ENCODE peak calls at places on chromosome 5, in eight cellular contexts. Z, M, T, X, V, O, H and D are unnamed samples.

GRCh38 chr5:176192094-176192721 is 46.0 kb upstream of the SIMC1 start:
- DNase-seq in Z (no peak), M (no peak), T (no peak), X (no peak), V (no peak), O (no peak), H (no peak), D (no peak)

GRCh38 chr5:34929150-34929719 is at the start of gene DNAJC21:
- DNase-seq in Z (peak), M (peak), T (peak), X (peak), V (peak), O (peak), H (peak), D (peak)

GRCh38 chr5:74934949-74935751 is 69.0 kb upstream of the FAM169A start:
- DNase-seq in Z (no peak), M (no peak), T (no peak), X (peak), V (no peak), O (no peak), H (no peak), D (no peak)

GRCh38 chr5:95859327-95860060 is 37.0 kb upstream of the GLRX start:
- DNase-seq in Z (no peak), M (no peak), T (no peak), X (no peak), V (peak), O (no peak), H (no peak), D (no peak)

GRCh38 chr5:68449380-68449779 is 233.8 kb downstream of the PIK3R1 start:
- DNase-seq in Z (no peak), M (no peak), T (no peak), X (no peak), V (no peak), O (peak), H (peak), D (no peak)

GRCh38 chr5:83507431-83507830 is 35.9 kb downstream of the VCAN start:
- DNase-seq in Z (no peak), M (no peak), T (no peak), X (no peak), V (no peak), O (no peak), H (no peak), D (no peak)

GRCh38 chr5:17434982-17435381 is 63.0 kb upstream of the TAF11L2 start:
- DNase-seq in Z (no peak), M (no peak), T (no peak), X (no peak), V (no peak), O (no peak), H (no peak), D (no peak)

GRCh38 chr5:151296974-151297373 is 6.6 kb downstream of the SLC36A3 start:
- DNase-seq in Z (no peak), M (no peak), T (no peak), X (no peak), V (no peak), O (no peak), H (no peak), D (no peak)

GRCh38 chr5:42680035-42680434 is 76.6 kb upstream of the CCDC152 start:
- DNase-seq in Z (no peak), M (no peak), T (no peak), X (no peak), V (no peak), O (no peak), H (no peak), D (no peak)

GRCh38 chr5:116671211-116671736 is 96.7 kb upstream of the SEMA6A start:
- DNase-seq in Z (no peak), M (no peak), T (peak), X (no peak), V (no peak), O (no peak), H (no peak), D (no peak)

GRCh38 chr5:168128556-168128955 is 162.9 kb upstream of the WWC1 start:
- DNase-seq in Z (no peak), M (no peak), T (no peak), X (no peak), V (no peak), O (no peak), H (no peak), D (no peak)

GRCh38 chr5:58235279-58235678 is 224.6 kb downstream of the PLK2 start:
- DNase-seq in Z (no peak), M (peak), T (no peak), X (no peak), V (peak), O (no peak), H (no peak), D (no peak)

GRCh38 chr5:4514067-4514648 is 626.0 kb upstream of the ADAMTS16 start:
- DNase-seq in Z (no peak), M (no peak), T (no peak), X (no peak), V (no peak), O (no peak), H (no peak), D (no peak)

GRCh38 chr5:111266491-111266890 is 42.3 kb downstream of the CAMK4 start:
- DNase-seq in Z (no peak), M (no peak), T (no peak), X (no peak), V (peak), O (no peak), H (no peak), D (no peak)

GRCh38 chr5:45336464-45336863 is 359.7 kb downstream of the HCN1 start:
- DNase-seq in Z (no peak), M (no peak), T (no peak), X (no peak), V (no peak), O (no peak), H (no peak), D (no peak)

GRCh38 chr5:53031695-53032096 is 42.5 kb downstream of the ITGA2 start:
- DNase-seq in Z (no peak), M (peak), T (no peak), X (peak), V (peak), O (no peak), H (no peak), D (peak)

GRCh38 chr5:72123764-72124163 is 16.5 kb downstream of the MAP1B start:
- DNase-seq in Z (no peak), M (no peak), T (no peak), X (no peak), V (no peak), O (no peak), H (no peak), D (no peak)

GRCh38 chr5:5497132-5497748 is 74.8 kb downstream of the ICE1 start:
- DNase-seq in Z (peak), M (peak), T (peak), X (peak), V (peak), O (no peak), H (peak), D (no peak)

GRCh38 chr5:64207978-64208377 is 42.3 kb downstream of the RNF180 start:
- DNase-seq in Z (no peak), M (no peak), T (no peak), X (peak), V (no peak), O (no peak), H (no peak), D (no peak)

GRCh38 chr5:109407913-109408312 is 1.9 kb downstream of the PJA2 start:
- DNase-seq in Z (no peak), M (no peak), T (no peak), X (no peak), V (no peak), O (no peak), H (no peak), D (no peak)

GRCh38 chr5:54460181-54460919 is 4.9 kb downstream of the HSPB3 start:
- DNase-seq in Z (no peak), M (no peak), T (no peak), X (no peak), V (no peak), O (no peak), H (peak), D (no peak)

GRCh38 chr5:141512390-141513020 is 23.6 kb downstream of the PCDHGC5 start:
- DNase-seq in Z (peak), M (peak), T (peak), X (peak), V (peak), O (no peak), H (peak), D (peak)

GRCh38 chr5:179893076-179893957 is 14.4 kb downstream of the TBC1D9B start:
- DNase-seq in Z (no peak), M (no peak), T (no peak), X (no peak), V (no peak), O (no peak), H (no peak), D (no peak)

GRCh38 chr5:64834611-64835010 is 65.9 kb downstream of the CWC27 start:
- DNase-seq in Z (no peak), M (no peak), T (no peak), X (no peak), V (no peak), O (no peak), H (no peak), D (no peak)

GRCh38 chr5:148206620-148207019 is 3.8 kb downstream of the SPINK6 start:
- DNase-seq in Z (no peak), M (no peak), T (no peak), X (no peak), V (no peak), O (no peak), H (no peak), D (no peak)

GRCh38 chr5:144068926-144069325 is 101.5 kb downstream of the YIPF5 start:
- DNase-seq in Z (no peak), M (no peak), T (no peak), X (no peak), V (no peak), O (no peak), H (no peak), D (no peak)

GRCh38 chr5:166338801-166339200 is 1952.6 kb upstream of the WWC1 start:
- DNase-seq in Z (no peak), M (no peak), T (no peak), X (no peak), V (peak), O (no peak), H (no peak), D (no peak)

GRCh38 chr5:124901081-124901480 is 154.6 kb upstream of the ZNF608 start:
- DNase-seq in Z (no peak), M (no peak), T (no peak), X (no peak), V (no peak), O (no peak), H (no peak), D (no peak)

GRCh38 chr5:39119404-39120051 is 45.3 kb upstream of the RICTOR start:
- DNase-seq in Z (no peak), M (no peak), T (no peak), X (no peak), V (no peak), O (no peak), H (no peak), D (no peak)

GRCh38 chr5:142915840-142916424 is 145.8 kb downstream of the ARHGAP26 start:
- DNase-seq in Z (no peak), M (peak), T (peak), X (no peak), V (peak), O (no peak), H (peak), D (peak)

GRCh38 chr5:80124519-80124918 is 89.4 kb downstream of the THBS4 start:
- DNase-seq in Z (no peak), M (no peak), T (no peak), X (no peak), V (no peak), O (no peak), H (no peak), D (no peak)

GRCh38 chr5:73901045-73901444 is 275.0 kb downstream of the ARHGEF28 start:
- DNase-seq in Z (no peak), M (peak), T (no peak), X (no peak), V (peak), O (no peak), H (peak), D (no peak)

GRCh38 chr5:7584749-7585148 is 188.8 kb downstream of the ADCY2 start:
- DNase-seq in Z (no peak), M (no peak), T (no peak), X (no peak), V (no peak), O (no peak), H (no peak), D (no peak)

GRCh38 chr5:17910318-17910717 is 276.1 kb downstream of the TAF11L14 start:
- DNase-seq in Z (no peak), M (peak), T (no peak), X (peak), V (peak), O (no peak), H (no peak), D (no peak)